ENCODE peak calls at places on chromosome 21, in four cellular contexts. One of them, this sample, is unnamed. For H3K9me3, the result is how much of the 10 kb centered on the place peaks cover.

GRCh38 chr21:43866659-43867331 is 1.8 kb downstream of the AGPAT3 start:
- DNase-seq in heart left ventricle: no peak
- DNase-seq in PC-9: no peak
- DNase-seq in tibial nerve: no peak
- DNase-seq in this sample: no peak

GRCh38 chr21:36654341-36654740 is 44.6 kb upstream of the SIM2 start:
- DNase-seq in heart left ventricle: no peak
- DNase-seq in PC-9: no peak
- DNase-seq in tibial nerve: no peak
- DNase-seq in this sample: no peak

GRCh38 chr21:44891631-44892031 is 18.1 kb upstream of the PTTG1IP start:
- DNase-seq in heart left ventricle: peak
- DNase-seq in PC-9: no peak
- DNase-seq in tibial nerve: no peak
- DNase-seq in this sample: no peak

GRCh38 chr21:29187939-29188338 is 57.5 kb downstream of the MAP3K7CL start:
- DNase-seq in heart left ventricle: no peak
- DNase-seq in PC-9: peak
- DNase-seq in tibial nerve: no peak
- DNase-seq in this sample: no peak

GRCh38 chr21:44596068-44596725 is 3.9 kb upstream of the KRTAP10-6 start:
- DNase-seq in heart left ventricle: no peak
- DNase-seq in PC-9: peak
- DNase-seq in tibial nerve: no peak
- DNase-seq in this sample: no peak

GRCh38 chr21:38083534-38083933 is 167.3 kb upstream of the KCNJ6 start:
- DNase-seq in heart left ventricle: no peak
- DNase-seq in PC-9: no peak
- DNase-seq in tibial nerve: no peak
- DNase-seq in this sample: no peak

GRCh38 chr21:44299458-44300261 is at the start of gene PFKL:
- DNase-seq in heart left ventricle: peak
- DNase-seq in PC-9: peak
- DNase-seq in tibial nerve: peak
- DNase-seq in this sample: peak

GRCh38 chr21:30306821-30307330 is 13.2 kb downstream of the KRTAP26-1 start:
- DNase-seq in heart left ventricle: no peak
- DNase-seq in PC-9: no peak
- DNase-seq in tibial nerve: no peak
- DNase-seq in this sample: no peak

GRCh38 chr21:28444131-28444530 is 548.5 kb downstream of the LTN1 start:
- DNase-seq in heart left ventricle: no peak
- DNase-seq in PC-9: no peak
- DNase-seq in tibial nerve: no peak
- DNase-seq in this sample: no peak

GRCh38 chr21:35963920-35964451 is 96.3 kb downstream of the SETD4 start:
- DNase-seq in heart left ventricle: no peak
- DNase-seq in PC-9: no peak
- DNase-seq in tibial nerve: no peak
- DNase-seq in this sample: peak

GRCh38 chr21:45504021-45504515 is 38.2 kb downstream of the SLC19A1 start:
- DNase-seq in heart left ventricle: peak
- DNase-seq in PC-9: no peak
- DNase-seq in tibial nerve: no peak
- DNase-seq in this sample: peak

DNA sequence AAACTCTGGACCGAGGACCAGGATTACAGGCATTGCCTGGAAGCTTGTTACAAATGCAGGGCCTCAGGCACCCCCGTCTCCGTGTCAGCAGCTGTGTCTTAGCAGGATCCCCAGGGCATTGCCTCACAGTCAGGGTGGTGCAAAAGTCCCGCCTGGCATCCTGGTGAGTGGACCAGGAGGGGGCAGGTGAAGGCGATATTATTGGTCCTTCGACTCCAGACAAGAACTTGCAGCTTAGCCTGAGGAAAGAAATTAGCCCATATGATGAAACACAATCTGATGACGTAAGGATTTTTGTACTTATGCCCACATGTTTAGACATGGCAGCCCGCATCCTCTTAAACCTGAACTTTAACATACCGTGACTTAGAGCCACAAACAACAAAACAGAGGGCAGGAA is 40.8 kb downstream of the RSPH1 start:
- DNase-seq in heart left ventricle: no peak
- DNase-seq in PC-9: no peak
- DNase-seq in tibial nerve: no peak
- DNase-seq in this sample: no peak
- TF ChIP-seq CTCF in heart left ventricle: no peak
- TF ChIP-seq CTCF in PC-9: no peak
- TF ChIP-seq CTCF in tibial nerve: no peak
- TF ChIP-seq CTCF in this sample: no peak

DNA sequence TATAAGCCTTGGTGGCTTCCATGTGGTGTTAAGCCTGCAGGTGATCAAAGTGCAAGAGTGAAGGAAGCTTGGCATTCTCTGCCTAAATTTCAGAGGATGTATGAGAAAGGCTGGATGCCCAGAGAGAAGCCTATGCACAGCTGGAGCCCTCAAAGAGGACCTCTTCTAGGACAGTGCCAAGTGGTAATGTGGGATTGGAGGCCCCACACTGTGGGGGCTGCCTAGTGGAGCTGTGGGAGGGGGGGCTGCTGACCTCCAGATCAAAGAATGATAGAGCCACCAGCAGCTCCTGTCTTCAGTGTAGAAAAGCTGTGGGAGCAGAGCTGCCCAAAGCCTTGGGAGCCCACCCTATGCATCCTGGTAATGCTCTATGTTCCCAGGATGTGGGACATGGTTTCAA is 1512.7 kb upstream of the TPTE start:
- DNase-seq in heart left ventricle: no peak
- DNase-seq in PC-9: no peak
- DNase-seq in tibial nerve: no peak
- DNase-seq in this sample: no peak
- H3K9me3 ChIP-seq in heart left ventricle: under half
- H3K9me3 ChIP-seq in PC-9: under half
- H3K9me3 ChIP-seq in tibial nerve: under half
- H3K9me3 ChIP-seq in this sample: under half

GRCh38 chr21:33700491-33700890 is 58.2 kb downstream of the ITSN1 start:
- DNase-seq in heart left ventricle: no peak
- DNase-seq in PC-9: no peak
- DNase-seq in tibial nerve: no peak
- DNase-seq in this sample: no peak
- TF ChIP-seq CTCF in heart left ventricle: no peak
- TF ChIP-seq CTCF in PC-9: no peak
- TF ChIP-seq CTCF in tibial nerve: no peak
- TF ChIP-seq CTCF in this sample: no peak

GRCh38 chr21:31879911-31880310 is 7.1 kb downstream of the HUNK start:
- DNase-seq in heart left ventricle: no peak
- DNase-seq in PC-9: no peak
- DNase-seq in tibial nerve: no peak
- DNase-seq in this sample: no peak
- H3K9me3 ChIP-seq in heart left ventricle: under half
- H3K9me3 ChIP-seq in PC-9: under half
- H3K9me3 ChIP-seq in tibial nerve: under half
- H3K9me3 ChIP-seq in this sample: under half